ENCODE peak calls at places on chromosomes 16 and 17, in seven cellular contexts. One of them, this sample, is unnamed. For H3K4me1, the result is how much of the 10 kb centered on the place peaks cover.

GRCh38 chr16:70778901-70779309 is 22.1 kb downstream of the VAC14 start:
- DNase-seq in mucosa of descending colon: peak
- DNase-seq in neural progenitor cell: peak
- DNase-seq in tibial nerve: peak
- DNase-seq in mesendoderm: peak
- DNase-seq in endodermal cell: peak
- DNase-seq in pancreas: no peak
- DNase-seq in this sample: no peak

GRCh38 chr16:85162478-85163277 is 50.4 kb upstream of the CIBAR2 start:
- DNase-seq in mucosa of descending colon: no peak
- DNase-seq in neural progenitor cell: no peak
- DNase-seq in tibial nerve: peak
- DNase-seq in mesendoderm: no peak
- DNase-seq in endodermal cell: no peak
- DNase-seq in pancreas: no peak
- DNase-seq in this sample: no peak

GRCh38 chr17:67546578-67547527 is 169.8 kb downstream of the PITPNC1 start:
- DNase-seq in mucosa of descending colon: peak
- DNase-seq in neural progenitor cell: no peak
- DNase-seq in tibial nerve: no peak
- DNase-seq in mesendoderm: peak
- DNase-seq in endodermal cell: peak
- DNase-seq in pancreas: peak
- DNase-seq in this sample: no peak

GRCh38 chr17:49497147-49498036 is 2.3 kb downstream of the NGFR start:
- DNase-seq in mucosa of descending colon: no peak
- DNase-seq in neural progenitor cell: peak
- DNase-seq in tibial nerve: peak
- DNase-seq in mesendoderm: peak
- DNase-seq in endodermal cell: peak
- DNase-seq in pancreas: peak
- DNase-seq in this sample: no peak

GRCh38 chr17:16818821-16819683 is 129.0 kb downstream of the CCDC144A start:
- DNase-seq in mucosa of descending colon: no peak
- DNase-seq in neural progenitor cell: no peak
- DNase-seq in tibial nerve: no peak
- DNase-seq in mesendoderm: no peak
- DNase-seq in endodermal cell: peak
- DNase-seq in pancreas: no peak
- DNase-seq in this sample: no peak

GRCh38 chr16:84339766-84340165 is 28.6 kb upstream of the ATP2C2 start:
- DNase-seq in mucosa of descending colon: peak
- DNase-seq in neural progenitor cell: no peak
- DNase-seq in tibial nerve: no peak
- DNase-seq in mesendoderm: no peak
- DNase-seq in endodermal cell: no peak
- DNase-seq in pancreas: no peak
- DNase-seq in this sample: no peak

GRCh38 chr17:65552214-65552613 is 9.2 kb downstream of the AXIN2 start:
- DNase-seq in mucosa of descending colon: peak
- DNase-seq in neural progenitor cell: no peak
- DNase-seq in tibial nerve: no peak
- DNase-seq in mesendoderm: no peak
- DNase-seq in endodermal cell: no peak
- DNase-seq in pancreas: no peak
- DNase-seq in this sample: no peak

GRCh38 chr17:7173687-7174602 is 5.2 kb downstream of the ASGR1 start:
- DNase-seq in mucosa of descending colon: peak
- DNase-seq in neural progenitor cell: peak
- DNase-seq in tibial nerve: peak
- DNase-seq in mesendoderm: peak
- DNase-seq in endodermal cell: peak
- DNase-seq in pancreas: peak
- DNase-seq in this sample: peak

GRCh38 chr17:38898291-38898679 is 27.1 kb upstream of the LASP1NB start:
- DNase-seq in mucosa of descending colon: peak
- DNase-seq in neural progenitor cell: no peak
- DNase-seq in tibial nerve: no peak
- DNase-seq in mesendoderm: no peak
- DNase-seq in endodermal cell: no peak
- DNase-seq in pancreas: no peak
- DNase-seq in this sample: no peak

GRCh38 chr16:273547-274421 is 2.0 kb downstream of the RGS11 start:
- DNase-seq in mucosa of descending colon: peak
- DNase-seq in neural progenitor cell: no peak
- DNase-seq in tibial nerve: no peak
- DNase-seq in mesendoderm: no peak
- DNase-seq in endodermal cell: no peak
- DNase-seq in pancreas: peak
- DNase-seq in this sample: no peak

GRCh38 chr17:70127221-70127873 is 42.0 kb upstream of the KCNJ2 start:
- DNase-seq in mucosa of descending colon: no peak
- DNase-seq in neural progenitor cell: no peak
- DNase-seq in tibial nerve: no peak
- DNase-seq in mesendoderm: peak
- DNase-seq in endodermal cell: no peak
- DNase-seq in pancreas: no peak
- DNase-seq in this sample: no peak

GRCh38 chr16:64469906-64470702 is 651.8 kb downstream of the CDH11 start:
- DNase-seq in mucosa of descending colon: no peak
- DNase-seq in neural progenitor cell: peak
- DNase-seq in tibial nerve: peak
- DNase-seq in mesendoderm: no peak
- DNase-seq in endodermal cell: no peak
- DNase-seq in pancreas: no peak
- DNase-seq in this sample: no peak

DNA sequence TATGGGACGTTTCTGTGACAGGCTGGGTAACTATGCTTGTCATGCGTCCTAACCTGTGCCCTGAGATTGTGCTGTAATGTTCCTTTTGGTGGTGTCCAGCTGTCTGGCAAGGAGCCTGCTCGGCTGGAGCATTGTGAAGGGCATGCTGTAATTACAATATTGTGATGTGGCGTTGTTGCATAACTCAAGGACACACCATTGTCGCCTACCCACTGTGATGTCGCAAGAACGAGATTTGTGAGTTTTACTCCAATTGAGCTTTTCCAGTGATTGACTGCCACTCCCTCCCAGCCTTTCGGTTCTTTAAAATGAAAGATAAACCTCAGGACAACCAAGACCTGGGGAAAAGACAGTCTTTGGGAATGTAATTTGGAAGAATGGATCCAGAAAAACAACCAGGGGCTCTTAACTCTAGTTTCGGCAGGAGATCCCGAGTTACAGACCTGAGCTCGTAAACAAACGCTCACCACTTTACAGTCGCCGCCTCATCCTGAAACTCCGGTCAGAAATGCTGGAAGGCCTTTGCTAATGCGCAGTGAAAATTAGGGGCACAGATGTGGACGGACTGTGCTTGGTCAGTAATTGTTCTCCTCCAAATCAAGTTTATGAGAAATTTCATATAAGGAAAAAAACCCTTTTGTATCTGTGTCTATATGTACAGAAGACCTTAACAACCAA is 1.3 kb downstream of the ZNF750 start:
- DNase-seq in mucosa of descending colon: peak
- DNase-seq in neural progenitor cell: no peak
- DNase-seq in tibial nerve: peak
- DNase-seq in mesendoderm: no peak
- DNase-seq in endodermal cell: peak
- DNase-seq in pancreas: peak
- DNase-seq in this sample: no peak
- H3K4me1 ChIP-seq in mucosa of descending colon: under half
- H3K4me1 ChIP-seq in neural progenitor cell: under half
- H3K4me1 ChIP-seq in tibial nerve: under half
- H3K4me1 ChIP-seq in mesendoderm: under half
- H3K4me1 ChIP-seq in endodermal cell: under half
- H3K4me1 ChIP-seq in pancreas: under half
- H3K4me1 ChIP-seq in this sample: under half

DNA sequence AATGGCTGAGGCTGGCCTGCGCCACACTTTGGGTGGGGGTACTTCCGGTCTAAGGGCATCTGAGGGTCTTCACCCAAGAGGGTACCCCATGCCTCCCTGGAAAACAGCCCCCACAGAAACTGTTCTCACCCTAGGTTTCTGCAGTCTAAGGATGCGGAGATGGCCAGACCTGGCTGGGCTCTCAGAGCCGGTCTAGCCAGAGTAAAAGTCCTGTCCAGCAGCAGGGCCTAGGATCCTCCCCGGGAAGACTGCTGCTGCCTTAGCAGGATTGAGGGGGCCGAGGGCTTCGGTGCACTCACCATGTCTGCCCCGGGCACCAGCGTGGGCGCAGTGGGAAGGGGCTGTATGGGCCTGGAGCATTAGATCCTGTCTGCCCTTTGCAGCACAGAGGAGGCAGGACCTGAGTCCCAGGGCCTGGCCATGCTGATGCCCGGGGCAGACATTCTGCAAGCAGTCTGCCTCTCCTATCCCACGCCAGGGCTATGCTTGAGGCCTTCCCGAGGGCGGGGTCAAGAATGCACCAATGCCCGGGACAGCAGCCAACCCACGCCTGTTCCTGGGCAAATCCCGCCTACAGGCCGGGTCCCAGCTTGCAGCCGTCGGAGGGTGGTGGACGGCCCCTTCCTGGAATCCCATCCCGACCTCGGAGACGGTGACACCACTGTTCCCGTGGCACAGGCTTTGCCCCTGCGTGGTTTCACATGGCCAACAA is 54.7 kb downstream of the CBFA2T3 start:
- DNase-seq in mucosa of descending colon: peak
- DNase-seq in neural progenitor cell: peak
- DNase-seq in tibial nerve: peak
- DNase-seq in mesendoderm: peak
- DNase-seq in endodermal cell: peak
- DNase-seq in pancreas: peak
- DNase-seq in this sample: no peak
- H3K4me3 ChIP-seq in mucosa of descending colon: no peak
- H3K4me3 ChIP-seq in neural progenitor cell: no peak
- H3K4me3 ChIP-seq in tibial nerve: no peak
- H3K4me3 ChIP-seq in mesendoderm: no peak
- H3K4me3 ChIP-seq in endodermal cell: no peak
- H3K4me3 ChIP-seq in pancreas: no peak
- H3K4me3 ChIP-seq in this sample: no peak

GRCh38 chr17:42520540-42520951 is 15.5 kb upstream of the NAGLU start:
- DNase-seq in mucosa of descending colon: peak
- DNase-seq in neural progenitor cell: peak
- DNase-seq in tibial nerve: no peak
- DNase-seq in mesendoderm: peak
- DNase-seq in endodermal cell: peak
- DNase-seq in pancreas: no peak
- DNase-seq in this sample: no peak
- H3K4me1 ChIP-seq in mucosa of descending colon: under half
- H3K4me1 ChIP-seq in neural progenitor cell: under half
- H3K4me1 ChIP-seq in tibial nerve: half or more
- H3K4me1 ChIP-seq in mesendoderm: under half
- H3K4me1 ChIP-seq in endodermal cell: under half
- H3K4me1 ChIP-seq in pancreas: under half
- H3K4me1 ChIP-seq in this sample: under half

DNA sequence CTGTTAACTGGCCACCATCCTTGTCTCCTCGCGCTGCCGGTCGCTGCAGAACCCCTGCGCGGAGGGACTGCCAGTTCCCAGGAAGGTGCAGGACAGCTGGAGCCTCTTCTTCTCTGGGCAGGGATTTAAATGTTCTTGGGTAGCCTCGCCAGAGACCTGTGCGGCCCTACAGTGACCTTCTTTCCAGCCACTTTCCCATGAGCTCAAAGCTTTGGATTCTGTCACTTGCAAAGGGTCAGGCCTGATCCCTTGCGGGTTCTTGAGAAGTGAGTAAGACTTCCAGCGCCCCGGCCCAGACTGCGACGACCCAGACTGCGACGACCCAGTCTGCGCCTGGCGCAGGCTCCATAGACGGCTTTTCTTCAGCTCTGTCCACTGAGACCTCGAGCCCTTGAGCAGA is 1.4 kb upstream of the SLFN5 start:
- DNase-seq in mucosa of descending colon: peak
- DNase-seq in neural progenitor cell: no peak
- DNase-seq in tibial nerve: no peak
- DNase-seq in mesendoderm: peak
- DNase-seq in endodermal cell: peak
- DNase-seq in pancreas: peak
- DNase-seq in this sample: no peak
- H3K4me3 ChIP-seq in mucosa of descending colon: peak
- H3K4me3 ChIP-seq in neural progenitor cell: peak
- H3K4me3 ChIP-seq in tibial nerve: no peak
- H3K4me3 ChIP-seq in mesendoderm: no peak
- H3K4me3 ChIP-seq in endodermal cell: peak
- H3K4me3 ChIP-seq in pancreas: peak
- H3K4me3 ChIP-seq in this sample: no peak

This sample was measured in iPS DF 6.9.